ENCODE peak calls at places on chromosomes 3 and 15, in four cellular contexts. E is neuronal stem cell, G is IMR-90, L is H9. B is an unnamed sample.

GRCh38 chr15:99213187-99213811 is 36.1 kb downstream of the TTC23 start:
- DNase-seq in L (peak), G (peak), E (peak), B (peak)

GRCh38 chr15:58489693-58490404 is 58.1 kb downstream of the LIPC start:
- DNase-seq in G (no peak), E (no peak), L (no peak), B (no peak)

GRCh38 chr3:180934638-180935037 is 22.2 kb downstream of the FXR1 start:
- DNase-seq in L (no peak), G (peak), E (no peak), B (no peak)

GRCh38 chr15:77022646-77023575 is 28.0 kb downstream of the PSTPIP1 start:
- DNase-seq in L (peak), G (no peak), E (no peak), B (no peak)

GRCh38 chr15:88258021-88258641 is 1.6 kb upstream of the NTRK3 start:
- DNase-seq in G (no peak), E (peak), L (peak), B (peak)

GRCh38 chr3:13378155-13378554 is 42.0 kb downstream of the NUP210 start:
- DNase-seq in L (no peak), E (no peak), G (peak), B (peak)

GRCh38 chr15:68197661-68198437 is 7.3 kb downstream of the CALML4 start:
- DNase-seq in E (no peak), G (no peak), L (no peak), B (no peak)

GRCh38 chr3:120440762-120441161 is 10.0 kb downstream of the FSTL1 start:
- DNase-seq in E (no peak), L (no peak), G (no peak), B (no peak)

GRCh38 chr3:188796122-188796631 is 375.6 kb upstream of the TPRG1 start:
- DNase-seq in E (no peak), L (no peak), G (peak), B (no peak)

GRCh38 chr15:41018534-41018933 is 65.3 kb downstream of the CHAC1 start:
- DNase-seq in G (peak), E (no peak), L (no peak), B (peak)

GRCh38 chr15:40122239-40122638 is 13.6 kb upstream of the BMF start:
- DNase-seq in E (no peak), G (no peak), L (no peak), B (no peak)

GRCh38 chr15:62940755-62941361 is 101.7 kb upstream of the TPM1 start:
- DNase-seq in E (no peak), G (peak), L (no peak), B (peak)

GRCh38 chr15:47987461-47987860 is 133.3 kb upstream of the SLC24A5 start:
- DNase-seq in E (no peak), L (no peak), G (no peak), B (no peak)

GRCh38 chr3:53833650-53834049 is 12.6 kb downstream of the CHDH start:
- DNase-seq in E (no peak), L (no peak), G (no peak), B (no peak)

GRCh38 chr3:24145481-24145880 is 200.4 kb downstream of the NR1D2 start:
- DNase-seq in E (no peak), G (peak), L (no peak), B (peak)

GRCh38 chr15:72784233-72784876 is 797 bp upstream of the ADPGK start:
- DNase-seq in E (peak), L (no peak), G (peak), B (peak)

GRCh38 chr3:72185549-72186484 is 400.9 kb upstream of the PROK2 start:
- DNase-seq in E (no peak), L (no peak), G (peak), B (no peak)

GRCh38 chr3:66494964-66495581 is 5.7 kb downstream of the LRIG1 start:
- DNase-seq in E (peak), G (no peak), L (no peak), B (no peak)

GRCh38 chr3:15858547-15859506 is 61.0 kb upstream of the ANKRD28 start:
- DNase-seq in G (no peak), E (peak), L (peak), B (peak)

GRCh38 chr3:79032686-79033318 is 735.0 kb downstream of the ROBO1 start:
- DNase-seq in L (no peak), G (peak), E (peak), B (peak)

GRCh38 chr3:69855436-69856162 is 116.3 kb downstream of the MITF start:
- DNase-seq in E (no peak), L (no peak), G (peak), B (peak)

GRCh38 chr15:100340721-100341661 is 784 bp downstream of the ADAMTS17 start:
- DNase-seq in E (no peak), L (no peak), G (no peak), B (peak)

GRCh38 chr15:74240002-74240568 is 4.0 kb downstream of the CCDC33 start:
- DNase-seq in E (no peak), L (peak), G (peak), B (peak)

GRCh38 chr3:126418661-126419131 is 24.0 kb downstream of the CFAP100 start:
- DNase-seq in L (no peak), G (no peak), E (no peak), B (no peak)

GRCh38 chr3:178417736-178418135 is 118.5 kb upstream of the KCNMB2 start:
- DNase-seq in L (no peak), G (no peak), E (no peak), B (no peak)

GRCh38 chr15:66650433-66650832 is 51.6 kb upstream of the SMAD6 start:
- DNase-seq in E (no peak), G (no peak), L (no peak), B (no peak)

GRCh38 chr15:58264068-58264971 is 126.1 kb downstream of the AQP9 start:
- DNase-seq in G (no peak), E (no peak), L (no peak), B (no peak)

GRCh38 chr3:185049710-185050109 is 103.2 kb downstream of the C3orf70 start:
- DNase-seq in G (no peak), L (no peak), E (no peak), B (peak)

GRCh38 chr3:59908700-59909099 is 858.9 kb upstream of the CFAP20DC start:
- DNase-seq in G (no peak), L (no peak), E (no peak), B (no peak)

GRCh38 chr3:14424711-14425573 is 22.5 kb downstream of the SLC6A6 start:
- DNase-seq in L (no peak), E (no peak), G (peak), B (peak)
- H3K4me2 ChIP-seq in L (no peak), E (no peak), G (peak), B (no peak)

GRCh38 chr3:64019879-64020278 is 3.4 kb downstream of the PSMD6 start:
- DNase-seq in L (no peak), G (no peak), E (no peak), B (no peak)

GRCh38 chr3:64023861-64024223 is 548 bp upstream of the PSMD6 start:
- DNase-seq in G (peak), L (no peak), E (no peak), B (no peak)

GRCh38 chr3:64023187-64023860 is at the start of gene PSMD6:
- DNase-seq in L (peak), E (peak), G (peak), B (peak)

GRCh38 chr3:64019271-64019670 is 4.0 kb downstream of the PSMD6 start:
- DNase-seq in L (no peak), G (no peak), E (no peak), B (no peak)

DNA sequence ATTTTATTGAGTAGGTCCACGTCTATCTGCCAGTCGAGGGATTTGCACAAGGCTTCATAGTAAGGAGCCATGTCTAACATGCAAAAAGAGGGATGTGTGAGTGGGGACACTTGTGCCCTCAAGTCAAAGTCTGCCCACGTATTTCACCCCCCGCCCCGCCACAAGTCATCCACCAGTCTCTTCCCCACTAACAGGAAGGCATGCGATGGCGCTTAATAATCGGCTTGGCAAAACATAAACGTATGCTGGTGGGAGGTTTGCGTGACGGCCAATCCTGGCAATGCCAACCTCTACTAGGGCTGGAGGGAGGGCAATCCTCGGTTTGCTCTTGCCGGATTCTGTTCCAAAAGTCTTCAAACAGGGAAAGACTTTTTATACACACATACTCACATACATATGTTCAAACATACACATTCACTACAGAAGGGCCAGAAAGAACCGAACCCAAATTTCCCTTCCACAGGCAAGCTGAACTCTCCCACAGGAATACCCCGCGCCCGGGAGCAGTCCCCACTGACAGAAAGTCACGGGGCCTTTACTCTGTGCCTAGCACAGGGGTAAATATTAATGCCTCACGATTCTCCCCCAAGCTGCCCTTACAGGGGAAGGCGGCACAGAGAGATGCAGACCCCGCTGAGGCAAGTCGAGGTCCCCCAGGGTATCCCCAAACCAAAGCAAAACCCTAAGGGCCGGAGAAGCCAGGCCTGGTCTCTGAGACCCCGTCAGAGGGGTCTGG is 675 bp downstream of the PSMD6 start:
- DNase-seq in G (no peak), L (no peak), E (no peak), B (no peak)
- H2BK120ac ChIP-seq in G (no peak), L (no peak), E (no peak), B (no peak)

DNA sequence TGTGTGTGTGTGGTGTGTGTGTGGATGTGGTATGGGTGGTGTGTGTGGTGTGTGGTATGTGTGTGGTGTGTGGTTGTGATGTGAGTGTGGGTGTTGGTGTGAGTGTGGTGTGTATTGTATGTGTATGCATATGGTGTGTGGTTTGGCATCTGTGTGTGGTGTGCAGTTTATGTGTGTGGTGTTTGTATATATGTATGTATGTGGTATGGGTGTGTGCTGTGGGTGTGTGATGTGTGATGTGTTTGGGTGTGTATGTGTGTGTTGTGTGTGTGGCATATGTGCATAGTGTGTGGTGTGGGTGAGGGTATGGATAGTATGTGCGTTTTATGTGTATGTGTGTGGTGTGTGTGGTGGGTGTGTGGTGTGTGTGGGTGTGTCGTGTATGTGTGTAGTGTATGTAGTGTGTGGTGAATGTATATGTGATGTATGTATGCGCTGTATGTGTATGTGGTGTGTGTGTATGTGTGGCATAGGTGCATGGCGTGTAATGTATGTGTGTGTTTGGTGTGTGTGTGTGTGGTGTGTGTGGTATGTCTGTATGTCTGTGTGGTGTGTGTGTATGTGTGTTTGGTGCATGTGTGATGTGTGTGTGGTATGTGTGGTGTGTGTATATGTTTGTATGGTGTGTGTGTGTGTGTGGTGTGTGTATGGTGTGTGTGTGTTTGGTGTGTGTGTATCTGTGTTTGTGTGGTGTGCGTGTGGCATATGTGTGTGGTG is 58.0 kb downstream of the EFCAB12 start:
- DNase-seq in E (no peak), L (no peak), G (no peak), B (no peak)
- H3K23ac ChIP-seq in E (peak), L (no peak), G (no peak), B (no peak)

GRCh38 chr3:107236661-107237375 is 140.4 kb upstream of the CCDC54 start:
- DNase-seq in G (no peak), L (no peak), E (no peak), B (peak)
- H3K4me2 ChIP-seq in G (no peak), L (no peak), E (no peak), B (no peak)

DNA sequence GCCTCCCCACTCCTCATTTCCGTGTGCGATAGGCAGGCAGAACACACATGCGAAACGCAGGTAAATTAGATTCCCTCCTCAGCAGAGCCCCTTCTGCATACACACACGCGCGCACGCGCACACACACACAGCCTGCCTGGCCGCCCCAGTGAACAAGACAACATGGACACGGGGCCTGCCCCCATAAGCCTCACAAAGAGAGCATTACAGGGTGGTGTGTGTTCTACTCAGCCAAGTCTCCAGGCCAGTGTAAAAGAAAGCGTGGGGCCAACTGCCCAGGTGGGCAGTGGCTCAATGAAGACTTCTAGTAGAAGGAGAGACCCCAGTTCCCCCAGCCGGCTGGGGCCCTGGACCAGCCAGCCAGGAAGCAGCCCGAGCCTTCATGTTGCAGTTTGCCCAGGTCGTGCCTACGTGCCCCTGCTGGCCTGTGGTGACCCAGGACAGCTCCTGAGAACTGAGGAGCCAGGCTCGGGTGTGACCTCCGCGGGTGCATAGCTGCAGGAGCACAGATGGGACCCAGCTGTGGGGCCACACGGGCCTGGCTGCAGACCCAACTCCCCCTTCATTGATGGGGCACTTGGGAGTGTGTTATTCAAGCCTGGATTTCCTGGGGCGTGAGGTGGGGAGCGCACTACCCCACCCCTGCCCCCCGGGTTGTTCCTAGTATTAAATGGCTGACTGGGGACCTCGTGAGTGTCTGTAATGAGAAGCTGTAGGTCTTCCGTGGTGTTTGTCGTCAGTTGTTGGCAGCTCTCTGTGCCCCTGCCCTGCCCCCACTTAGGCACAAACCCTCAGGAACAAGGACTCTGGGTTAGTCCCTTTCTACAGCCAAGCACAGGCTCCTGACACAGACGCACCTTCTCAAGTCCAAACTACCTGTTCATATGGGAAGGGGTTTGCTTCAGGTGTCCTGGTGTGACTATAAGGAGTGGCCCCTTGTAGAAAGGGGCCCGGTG is 39.3 kb downstream of the IDH2 start:
- DNase-seq in L (no peak), E (no peak), G (no peak), B (no peak)
- H2BK120ac ChIP-seq in L (no peak), E (peak), G (no peak), B (peak)

GRCh38 chr3:71132995-71133730 is 450.4 kb downstream of the FOXP1 start:
- DNase-seq in L (no peak), G (no peak), E (no peak), B (no peak)
- H3K23ac ChIP-seq in L (no peak), G (no peak), E (no peak), B (no peak)

DNA sequence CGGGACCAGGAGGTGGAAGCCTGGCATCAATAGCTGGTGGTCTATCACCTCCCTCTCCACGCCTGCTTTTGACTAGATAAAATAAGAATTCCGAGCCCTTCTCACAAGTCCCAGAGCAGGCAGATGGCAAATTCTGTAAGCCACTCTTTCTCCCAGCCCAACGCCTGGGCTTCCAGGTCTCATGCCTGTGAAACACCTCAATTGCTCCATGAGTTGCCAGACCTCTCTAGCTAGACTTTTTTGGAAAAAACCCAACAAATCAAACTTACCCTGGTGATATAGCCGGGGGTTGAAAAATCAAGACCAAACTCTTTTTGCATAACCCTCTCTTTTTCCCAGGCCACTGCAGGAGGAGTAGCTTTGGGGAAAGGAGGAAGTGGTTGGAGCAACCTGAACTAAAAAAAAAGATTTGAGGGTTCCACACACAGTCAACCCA is 7.0 kb downstream of the BHLHE40 start:
- DNase-seq in L (no peak), E (no peak), G (peak), B (no peak)
- H3K4me2 ChIP-seq in L (peak), E (peak), G (peak), B (peak)

GRCh38 chr3:123606527-123606926 is 21.7 kb upstream of the HACD2 start:
- DNase-seq in E (no peak), G (no peak), L (no peak), B (no peak)

GRCh38 chr3:123602325-123602724 is 17.5 kb upstream of the HACD2 start:
- DNase-seq in G (peak), E (no peak), L (no peak), B (no peak)

GRCh38 chr3:123609063-123609462 is 24.2 kb upstream of the HACD2 start:
- DNase-seq in L (no peak), G (no peak), E (no peak), B (no peak)

GRCh38 chr3:123608263-123608937 is 23.5 kb upstream of the HACD2 start:
- DNase-seq in L (no peak), G (no peak), E (no peak), B (no peak)

DNA sequence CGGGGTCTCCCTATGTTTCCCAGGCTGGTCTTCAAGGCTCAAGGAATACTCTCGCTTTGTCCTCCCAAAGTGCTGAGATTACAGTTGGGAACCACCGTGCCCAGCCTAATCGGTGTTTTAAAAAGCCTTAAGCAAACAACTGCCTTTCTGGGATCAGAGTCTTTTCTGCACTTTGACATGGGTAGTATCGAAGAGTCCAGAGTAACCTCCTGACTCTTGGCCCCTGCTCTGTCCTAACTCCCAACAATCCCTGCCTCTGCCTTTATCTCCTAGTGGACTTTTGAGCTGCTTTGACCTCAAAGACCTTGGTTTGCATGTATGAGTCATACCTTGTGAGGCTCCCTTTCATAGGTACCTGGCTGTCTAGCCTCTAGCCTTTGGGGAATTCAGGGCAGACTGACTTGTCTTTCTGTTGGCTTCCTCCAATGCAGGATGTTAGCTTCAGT is 21.0 kb upstream of the HACD2 start:
- DNase-seq in E (no peak), L (peak), G (no peak), B (peak)
- H2BK120ac ChIP-seq in E (no peak), L (no peak), G (peak), B (no peak)

GRCh38 chr3:52278510-52279069 is at the start of gene WDR82:
- DNase-seq in L (peak), E (peak), G (peak), B (peak)
- H3K23ac ChIP-seq in L (no peak), E (peak), G (peak), B (peak)

B was measured in mesendoderm.